ENCODE peak calls at places on chromosomes 2 and 18, in ten cellular contexts. W is choroid plexus epithelial cell, H is right atrium auricular region, D is pancreas, F is fibroblast of the aortic adventitia, L is LNCaP clone FGC, U is AG09309, Q is fibroblast of villous mesenchyme, N is lower lobe of right lung, T is mucosa of descending colon. A is an unnamed sample.

GRCh38 chr2:180495606-180496005 is 484.8 kb upstream of the UBE2E3 start:
- DNase-seq in Q (no peak), U (no peak), W (peak), F (peak), D (no peak), H (no peak), L (no peak), N (no peak), T (no peak), A (peak)

GRCh38 chr2:174763793-174764179 is 486 bp downstream of the CHRNA1 start:
- DNase-seq in N (no peak), T (no peak), D (no peak), Q (no peak), U (no peak), F (no peak), L (no peak), W (no peak), H (no peak), A (no peak)

GRCh38 chr2:173159794-173160463 is 84.3 kb downstream of the MAP3K20 start:
- DNase-seq in H (peak), F (peak), U (peak), N (peak), L (peak), D (peak), Q (peak), W (peak), T (peak), A (peak)

GRCh38 chr18:34592961-34593382 is 117.1 kb upstream of the DTNA start:
- DNase-seq in L (no peak), H (peak), W (peak), D (peak), Q (peak), F (peak), N (peak), T (peak), U (no peak), A (peak)

GRCh38 chr2:437772-438393 is 150.0 kb upstream of the ALKAL2 start:
- DNase-seq in W (no peak), F (no peak), T (peak), N (no peak), H (no peak), L (no peak), Q (no peak), D (peak), U (no peak), A (no peak)

GRCh38 chr2:238505119-238505891 is 78.6 kb downstream of the ASB1 start:
- DNase-seq in L (no peak), T (no peak), Q (no peak), F (no peak), H (no peak), D (no peak), U (no peak), W (no peak), N (no peak), A (no peak)

GRCh38 chr18:11339121-11339520 is 189.8 kb upstream of the PIEZO2 start:
- DNase-seq in Q (no peak), L (no peak), H (no peak), T (no peak), W (no peak), F (peak), U (no peak), D (no peak), N (no peak), A (no peak)

GRCh38 chr2:60555066-60555793 is 1.8 kb upstream of the BCL11A start:
- DNase-seq in U (no peak), F (peak), W (peak), Q (peak), L (no peak), T (peak), D (peak), H (no peak), N (peak), A (peak)

GRCh38 chr18:377088-377487 is 109.2 kb upstream of the THOC1 start:
- DNase-seq in T (no peak), H (no peak), W (no peak), U (no peak), L (no peak), N (no peak), Q (no peak), F (no peak), D (no peak), A (no peak)

GRCh38 chr2:202064206-202064880 is 8.7 kb upstream of the KIAA2012 start:
- DNase-seq in W (peak), D (no peak), T (peak), Q (peak), U (peak), F (peak), H (no peak), N (no peak), L (peak), A (peak)

GRCh38 chr2:230614913-230615332 is 97.7 kb upstream of the CAB39 start:
- DNase-seq in D (no peak), H (no peak), Q (no peak), L (no peak), T (peak), W (no peak), U (no peak), F (no peak), N (no peak), A (no peak)

GRCh38 chr2:32715391-32715841 is 87.6 kb downstream of the TTC27 start:
- DNase-seq in D (no peak), W (peak), F (no peak), H (no peak), Q (no peak), U (no peak), L (no peak), T (no peak), N (no peak), A (peak)

GRCh38 chr2:130966149-130967019 is 126.9 kb downstream of the FAM168B start:
- DNase-seq in W (no peak), N (no peak), L (no peak), H (no peak), T (no peak), F (no peak), D (no peak), U (no peak), Q (no peak), A (no peak)

GRCh38 chr2:29063646-29064372 is 10.5 kb downstream of the PCARE start:
- DNase-seq in L (no peak), H (no peak), N (no peak), Q (peak), T (no peak), U (peak), F (peak), D (no peak), W (peak), A (peak)

GRCh38 chr2:234241656-234242445 is 191.3 kb downstream of the SPP2 start:
- DNase-seq in H (no peak), N (no peak), T (no peak), W (peak), Q (peak), F (peak), D (no peak), U (no peak), L (no peak), A (peak)

GRCh38 chr2:118121986-118122767 is 33.9 kb downstream of the INSIG2 start:
- DNase-seq in W (no peak), F (no peak), D (no peak), U (no peak), T (no peak), N (no peak), Q (no peak), L (no peak), H (no peak), A (no peak)

GRCh38 chr2:189276277-189276676 is 96.7 kb upstream of the COL5A2 start:
- DNase-seq in T (no peak), D (no peak), U (peak), N (no peak), Q (peak), F (peak), L (no peak), H (no peak), W (peak), A (peak)

GRCh38 chr2:14234911-14235310 is 397.6 kb upstream of the LRATD1 start:
- DNase-seq in N (no peak), D (no peak), W (no peak), U (no peak), H (no peak), F (no peak), L (no peak), T (no peak), Q (no peak), A (no peak)

GRCh38 chr18:48656582-48656981 is 117.8 kb downstream of the CTIF start:
- DNase-seq in D (no peak), L (no peak), H (no peak), U (no peak), T (no peak), W (peak), F (no peak), Q (no peak), N (no peak), A (peak)

GRCh38 chr2:18883626-18884456 is 294.5 kb upstream of the NT5C1B start:
- DNase-seq in N (no peak), D (no peak), W (peak), T (peak), U (no peak), F (peak), H (no peak), L (peak), Q (peak), A (peak)

GRCh38 chr2:216082805-216083204 is 1.1 kb downstream of the TMEM169 start:
- DNase-seq in L (no peak), N (peak), W (no peak), T (no peak), F (no peak), Q (no peak), H (no peak), U (no peak), D (no peak), A (no peak)

GRCh38 chr18:2223859-2224258 is 347.4 kb downstream of the METTL4 start:
- DNase-seq in U (no peak), F (peak), T (peak), L (peak), Q (peak), N (no peak), W (peak), H (no peak), D (no peak), A (peak)

GRCh38 chr2:109264595-109265328 is 135.8 kb downstream of the SH3RF3 start:
- DNase-seq in Q (peak), F (peak), D (no peak), T (no peak), N (no peak), L (no peak), H (no peak), U (peak), W (peak), A (peak)

GRCh38 chr18:58637197-58637596 is 8.3 kb upstream of the ALPK2 start:
- DNase-seq in L (no peak), H (no peak), D (no peak), W (no peak), Q (no peak), U (no peak), T (no peak), F (no peak), N (no peak), A (no peak)

DNA sequence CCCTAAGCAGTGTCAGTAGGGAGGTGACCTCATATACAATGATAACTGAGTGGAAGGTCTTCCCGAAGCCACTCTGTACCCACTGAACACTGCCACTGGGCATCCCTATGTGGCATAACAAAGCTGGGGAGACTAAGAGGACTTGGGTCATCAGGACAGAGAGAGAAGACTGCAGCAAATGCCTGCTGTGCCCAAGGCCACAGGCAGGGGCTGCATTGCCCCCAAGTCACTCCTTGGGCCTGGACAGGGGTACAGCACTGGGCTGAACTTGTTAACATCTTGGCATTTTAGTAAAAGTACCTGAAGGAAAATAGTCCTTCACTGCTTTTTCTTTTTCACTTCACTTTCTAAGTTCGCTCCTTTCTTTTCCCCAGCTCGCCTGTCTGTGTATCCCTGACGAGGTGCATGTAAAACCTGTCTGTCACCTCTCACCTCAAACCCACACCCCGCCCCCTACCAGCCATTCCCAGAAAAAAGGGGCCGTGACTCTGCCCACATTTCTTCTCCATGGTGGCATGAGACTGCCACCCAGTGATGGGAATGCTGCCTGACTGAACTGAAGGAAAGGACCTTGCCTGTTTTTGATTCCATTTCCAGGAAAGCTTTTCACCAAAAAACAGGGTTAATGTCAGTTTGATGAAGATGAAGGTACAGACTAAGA is 62.9 kb downstream of the MTHFD2 start:
- DNase-seq in H (no peak), L (no peak), D (peak), N (no peak), T (peak), F (peak), W (peak), U (no peak), Q (peak), A (peak)
- TF ChIP-seq CTCF in H (peak), L (peak), D (no peak), N (no peak), T (no peak), F (peak), W (peak), U (peak), Q (peak), A (peak)

GRCh38 chr2:8679567-8679826 is 2.4 kb upstream of the ID2 start:
- DNase-seq in D (no peak), F (no peak), L (no peak), T (no peak), W (no peak), H (no peak), U (no peak), N (no peak), Q (no peak), A (no peak)
- H3K4me3 ChIP-seq in D (peak), F (peak), L (peak), T (peak), W (peak), H (peak), U (peak), N (peak), Q (peak), A (peak)

DNA sequence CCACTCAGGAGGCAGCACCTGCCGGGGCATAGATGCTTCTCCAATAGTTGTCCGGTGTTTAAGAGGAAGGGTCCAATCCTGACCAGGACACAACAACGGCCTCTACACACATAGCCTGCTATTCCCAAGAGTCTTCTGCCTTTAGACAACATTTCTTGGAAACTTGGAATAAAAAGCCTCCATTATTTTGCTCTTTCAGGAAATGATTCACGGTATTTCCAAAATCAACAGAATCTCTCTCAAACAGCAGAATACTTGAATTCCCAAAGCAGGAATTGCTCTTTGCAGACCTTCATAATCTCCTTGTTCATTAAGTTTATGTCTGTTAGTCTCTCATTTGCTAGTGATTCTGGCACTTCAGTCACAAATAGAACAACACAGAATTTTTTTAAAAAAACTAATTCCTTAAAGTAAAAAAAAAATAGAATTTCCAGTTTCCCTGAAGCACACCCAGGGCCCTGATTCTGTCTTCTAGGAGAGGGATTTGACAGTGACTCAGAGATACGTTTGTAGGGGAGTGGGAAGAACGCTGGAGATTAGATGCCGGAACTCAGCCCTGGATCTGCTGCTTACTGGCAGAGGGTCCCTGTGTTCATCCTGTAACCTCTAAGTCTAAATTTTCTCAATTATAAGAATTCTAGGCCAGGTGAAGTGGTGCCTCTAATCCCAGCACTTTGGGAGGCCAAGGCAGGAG is 74.7 kb downstream of the NAB1 start:
- DNase-seq in D (no peak), N (no peak), Q (no peak), W (no peak), F (peak), T (no peak), L (no peak), H (no peak), U (no peak), A (no peak)
- TF ChIP-seq CTCF in D (no peak), N (no peak), Q (no peak), W (no peak), F (no peak), T (no peak), L (no peak), H (no peak), U (no peak), A (no peak)

GRCh38 chr2:195367713-195368529 is 289.1 kb upstream of the SLC39A10 start:
- DNase-seq in W (no peak), F (no peak), D (no peak), L (no peak), Q (no peak), N (no peak), T (peak), U (no peak), H (no peak), A (no peak)

GRCh38 chr2:195364015-195364965 is 292.7 kb upstream of the SLC39A10 start:
- DNase-seq in N (no peak), W (peak), F (peak), H (no peak), D (no peak), L (no peak), Q (peak), U (no peak), T (no peak), A (peak)

GRCh38 chr2:195369217-195369587 is 287.8 kb upstream of the SLC39A10 start:
- DNase-seq in T (no peak), F (no peak), L (no peak), H (no peak), N (no peak), U (no peak), W (no peak), Q (no peak), D (no peak), A (no peak)

GRCh38 chr2:195370167-195370943 is 286.7 kb upstream of the SLC39A10 start:
- DNase-seq in H (no peak), L (no peak), F (no peak), W (no peak), N (no peak), D (no peak), U (no peak), Q (no peak), T (no peak), A (no peak)

DNA sequence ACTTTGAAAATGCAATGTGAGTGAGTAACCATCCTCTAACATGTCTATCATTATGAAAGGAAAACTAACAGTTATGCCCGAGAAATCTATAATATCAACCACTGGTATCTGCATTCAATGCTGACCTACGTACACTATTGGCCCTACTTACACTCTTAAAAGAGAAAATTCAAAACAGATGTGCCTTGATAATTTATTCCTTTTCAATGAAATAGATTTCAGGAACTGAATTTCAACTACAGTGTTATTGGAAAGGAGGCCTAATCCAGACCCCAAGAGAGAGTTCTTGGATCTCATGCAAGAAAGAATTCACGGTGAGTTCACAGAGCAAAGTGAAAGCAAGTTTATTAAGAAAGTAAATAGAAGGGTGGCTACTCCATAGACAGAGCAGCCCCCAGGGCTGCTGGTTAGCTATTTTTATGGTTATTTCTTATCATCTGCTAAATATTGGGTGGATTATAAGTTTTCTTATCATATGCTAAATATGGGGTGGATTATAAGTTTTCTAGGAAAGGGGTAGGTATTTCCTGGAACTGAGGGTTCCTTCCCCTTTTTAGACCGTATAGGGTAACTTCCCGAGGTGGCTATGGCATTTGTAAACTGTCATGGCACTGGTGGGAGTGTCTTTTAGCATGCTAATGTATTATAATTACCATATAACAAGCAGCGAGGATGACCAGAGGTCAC is 288.4 kb upstream of the SLC39A10 start:
- DNase-seq in L (no peak), U (no peak), N (no peak), W (no peak), Q (peak), H (no peak), D (no peak), F (peak), T (no peak), A (no peak)
- H3K4me3 ChIP-seq in L (no peak), U (no peak), N (no peak), W (no peak), Q (no peak), H (no peak), D (no peak), F (no peak), T (no peak), A (no peak)

GRCh38 chr2:206253125-206253787 is 21.2 kb upstream of the ZDBF2 start:
- DNase-seq in T (no peak), N (no peak), Q (no peak), L (no peak), D (no peak), U (no peak), W (no peak), F (no peak), H (no peak), A (no peak)

GRCh38 chr2:206245178-206245778 is 29.2 kb upstream of the ZDBF2 start:
- DNase-seq in H (no peak), F (no peak), L (no peak), N (no peak), D (no peak), U (no peak), T (no peak), W (no peak), Q (no peak), A (no peak)

GRCh38 chr2:206255003-206255402 is 19.5 kb upstream of the ZDBF2 start:
- DNase-seq in N (no peak), W (no peak), F (no peak), Q (no peak), T (no peak), L (no peak), U (no peak), D (no peak), H (no peak), A (no peak)

DNA sequence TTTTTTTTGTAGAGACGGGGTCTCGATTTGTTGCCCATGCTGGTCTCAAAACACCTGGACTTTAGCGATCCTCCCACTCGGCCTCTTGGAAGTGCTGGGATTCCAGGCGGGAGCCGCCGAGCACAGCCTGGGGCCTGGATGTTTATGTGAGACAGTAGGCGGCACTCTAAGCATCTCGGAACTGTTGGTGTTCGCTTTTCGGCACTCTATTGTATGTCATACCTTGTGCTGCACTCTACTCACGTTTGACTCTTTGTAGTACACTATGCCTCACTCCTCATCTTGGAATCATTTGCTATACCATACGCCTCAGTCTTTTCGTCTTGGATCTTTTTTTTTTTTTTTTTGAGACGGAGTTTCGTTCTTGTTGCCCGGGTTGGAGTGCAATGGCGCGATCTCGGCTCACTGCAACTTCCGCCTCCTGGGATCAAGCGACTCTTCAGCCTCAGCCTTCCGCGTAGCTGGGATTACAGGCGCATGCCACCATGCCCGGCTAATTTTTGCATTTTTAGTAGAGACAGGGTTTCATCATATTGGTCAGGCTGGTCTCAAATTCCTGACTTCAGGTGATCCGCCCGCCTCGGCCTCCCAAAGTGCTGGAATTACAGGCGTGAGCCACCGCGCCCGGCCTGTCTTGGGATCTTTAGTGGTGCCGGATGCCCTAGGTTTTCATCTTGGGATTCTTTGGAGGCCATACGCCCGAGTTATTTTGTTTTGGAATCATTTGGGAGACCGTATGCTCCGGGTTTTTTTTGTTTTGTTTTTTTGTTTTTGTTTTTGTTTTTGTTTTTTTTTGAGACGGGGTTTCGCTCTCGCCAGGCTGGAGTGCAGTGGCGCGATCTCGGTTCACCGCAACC is 24.2 kb upstream of the ZDBF2 start:
- DNase-seq in U (no peak), H (no peak), D (peak), F (peak), W (peak), N (no peak), Q (no peak), L (no peak), T (peak), A (no peak)
- TF ChIP-seq CTCF in U (no peak), H (no peak), D (no peak), F (peak), W (peak), N (no peak), Q (no peak), L (no peak), T (no peak), A (peak)

A was measured in astrocyte of the spinal cord.